ENCODE peak calls at places on chromosomes 11 and 22, in eight cellular contexts. J is suprapubic skin; A is A549; Y is hepatocyte; Z is H7; F is activated CD4-positive, alpha-beta T cell treated with anti-CD3 and anti-CD28 coated beads for 1 hour; Q is stimulated activated CD4-positive, alpha-beta T cell treated with anti-CD3 and anti-CD28 coated beads, TNF-alpha, amount 100 ng/mL, for 1 hour; O is ovary. C is an unnamed sample.

GRCh38 chr22:19515654-19516377 is 8.4 kb downstream of the CLDN5 start:
- DNase-seq in J (no peak), A (no peak), Y (no peak), Z (no peak), F (no peak), Q (no peak), O (no peak), C (no peak)

GRCh38 chr11:24422371-24422770 is 74.5 kb upstream of the LUZP2 start:
- DNase-seq in J (no peak), A (no peak), Y (no peak), Z (no peak), F (no peak), Q (no peak), O (no peak), C (no peak)

GRCh38 chr11:34601085-34601444 is 19.8 kb upstream of the EHF start:
- DNase-seq in J (no peak), A (no peak), Y (peak; percentile 41), Z (no peak), F (no peak), Q (no peak), O (no peak), C (no peak)

GRCh38 chr11:67264886-67265632 is 1.2 kb upstream of the GRK2 start:
- DNase-seq in J (no peak), A (no peak), Y (no peak), Z (no peak), F (no peak), Q (no peak), O (peak; percentile 29), C (no peak)

GRCh38 chr11:62427630-62428233 is 8.9 kb downstream of the SCGB1A1 start:
- DNase-seq in J (no peak), A (no peak), Y (no peak), Z (no peak), F (no peak), Q (no peak), O (no peak), C (peak; percentile 72)

GRCh38 chr11:46738887-46739286 is 19.9 kb downstream of the F2 start:
- DNase-seq in J (no peak), A (no peak), Y (no peak), Z (peak; percentile 49), F (no peak), Q (no peak), O (no peak), C (no peak)

GRCh38 chr11:94150704-94151103 is 22.1 kb downstream of the PANX1 start:
- DNase-seq in J (no peak), A (no peak), Y (no peak), Z (peak; percentile 45), F (no peak), Q (no peak), O (no peak), C (no peak)

GRCh38 chr11:69718147-69718546 is 14.3 kb upstream of the FGF19 start:
- DNase-seq in J (no peak), A (peak; percentile 60), Y (peak; percentile 71), Z (peak; percentile 96), F (no peak), Q (peak; percentile 2), O (no peak), C (no peak)

GRCh38 chr11:59680287-59681154 is 11.7 kb upstream of the PATL1 start:
- DNase-seq in J (no peak), A (peak; percentile 75), Y (peak; percentile 88), Z (peak; percentile 71), F (peak; percentile 47), Q (peak; percentile 19), O (peak; percentile 63), C (peak; percentile 45)

GRCh38 chr11:46369458-46370152 is 11.9 kb upstream of the MDK start:
- DNase-seq in J (no peak), A (peak; percentile 75), Y (peak; percentile 86), Z (peak; percentile 94), F (peak; percentile 37), Q (peak; percentile 41), O (peak; percentile 56), C (peak; percentile 57)